ENCODE peak calls at places on chromosome 1, in five cellular contexts. Q is substantia nigra; A is AG04450; H is stimulated activated CD4-positive, alpha-beta T cell treated with anti-CD3 and anti-CD28 coated beads, Interleukin-15, amount 100 ng/mL, for 1 hour; B is lower lobe of right lung. D is an unnamed sample.

GRCh38 chr1:108193333-108193732 is 6.8 kb downstream of the SLC25A24 start:
- DNase-seq in A (no peak), B (no peak), H (no peak), Q (no peak), D (no peak)

GRCh38 chr1:6962956-6963915 is 178.0 kb downstream of the CAMTA1 start:
- DNase-seq in B (peak), A (no peak), H (peak), Q (no peak), D (no peak)

GRCh38 chr1:24896176-24896575 is 33.9 kb downstream of the RUNX3 start:
- DNase-seq in B (peak), A (no peak), H (no peak), Q (no peak), D (no peak)

GRCh38 chr1:29478879-29479278 is 242.6 kb downstream of the PTPRU start:
- DNase-seq in A (no peak), H (no peak), B (no peak), Q (no peak), D (no peak)

GRCh38 chr1:6273380-6273891 is 12.5 kb upstream of the GPR153 start:
- DNase-seq in B (no peak), Q (peak), H (no peak), A (peak), D (peak)

GRCh38 chr1:22142315-22143064 is 407 bp downstream of the WNT4 start:
- DNase-seq in Q (no peak), A (no peak), B (no peak), H (no peak), D (no peak)

GRCh38 chr1:22285545-22286396 is 142.9 kb upstream of the WNT4 start:
- DNase-seq in H (no peak), B (no peak), Q (no peak), A (no peak), D (no peak)

GRCh38 chr1:151968058-151968457 is 25.6 kb downstream of the S100A10 start:
- DNase-seq in H (no peak), Q (no peak), B (no peak), A (no peak), D (no peak)

GRCh38 chr1:231265379-231265778 is 24.4 kb downstream of the GNPAT start:
- DNase-seq in Q (no peak), A (no peak), H (no peak), B (no peak), D (no peak)

GRCh38 chr1:37473431-37474050 is 839 bp upstream of the ZC3H12A start:
- DNase-seq in Q (no peak), H (no peak), A (no peak), B (no peak), D (no peak)

GRCh38 chr1:247008406-247008799 is 546 bp upstream of the ZNF695 start:
- DNase-seq in A (no peak), Q (no peak), H (no peak), B (no peak), D (no peak)

GRCh38 chr1:240621249-240621648 is 9.3 kb upstream of the GREM2 start:
- DNase-seq in A (no peak), B (no peak), H (no peak), Q (no peak), D (no peak)

GRCh38 chr1:186374313-186375151 is 521 bp downstream of the TPR start:
- DNase-seq in H (no peak), B (no peak), Q (no peak), A (no peak), D (no peak)

GRCh38 chr1:185489406-185489805 is 172.4 kb upstream of the IVNS1ABP start:
- DNase-seq in Q (no peak), H (no peak), B (no peak), A (no peak), D (no peak)

GRCh38 chr1:145983206-145983675 is 13.1 kb downstream of the TXNIP start:
- DNase-seq in Q (no peak), A (no peak), H (no peak), B (no peak), D (no peak)

D was measured in hippocampal formation.